ENCODE peak calls at places on chromosomes 7 and 10, in seven cellular contexts. S is adrenal gland, G is HCT116, X is tibial nerve, R is heart right ventricle, J is AG04450, H is left ventricle myocardium inferior. K is an unnamed sample.

GRCh38 chr7:77421273-77421672 is 5.1 kb upstream of the GSAP start:
- DNase-seq in S (no peak), G (no peak), X (no peak), R (no peak), J (no peak), H (no peak), K (no peak)

GRCh38 chr7:45968856-45969536 is 47.9 kb upstream of the IGFBP3 start:
- DNase-seq in S (no peak), G (no peak), X (no peak), R (no peak), J (no peak), H (no peak), K (no peak)

GRCh38 chr10:93894516-93895378 is 969 bp downstream of the SLC35G1 start:
- DNase-seq in S (no peak), G (no peak), X (no peak), R (no peak), J (no peak), H (no peak), K (peak; percentile 13)

GRCh38 chr7:120794100-120794729 is 63.7 kb downstream of the TSPAN12 start:
- DNase-seq in S (no peak), G (no peak), X (no peak), R (no peak), J (no peak), H (no peak), K (peak; percentile 5)

GRCh38 chr10:112361951-112362770 is 11.8 kb upstream of the ACSL5 start:
- DNase-seq in S (peak; percentile 75), G (no peak), X (peak; percentile 57), R (peak; percentile 29), J (no peak), H (peak; percentile 53), K (peak; percentile 41)

GRCh38 chr10:56622335-56622973 is 261.4 kb upstream of the ZWINT start:
- DNase-seq in S (no peak), G (no peak), X (no peak), R (no peak), J (no peak), H (no peak), K (no peak)

GRCh38 chr10:81026597-81026996 is 488.9 kb downstream of the SH2D4B start:
- DNase-seq in S (no peak), G (no peak), X (no peak), R (no peak), J (no peak), H (no peak), K (no peak)

GRCh38 chr10:19762026-19762425 is 54.2 kb upstream of the PLXDC2 start:
- DNase-seq in S (no peak), G (no peak), X (no peak), R (no peak), J (no peak), H (no peak), K (no peak)

GRCh38 chr7:46747869-46748576 is 827.0 kb upstream of the IGFBP3 start:
- DNase-seq in S (no peak), G (no peak), X (no peak), R (no peak), J (no peak), H (no peak), K (no peak)

GRCh38 chr10:31929260-31929985 is 792 bp upstream of the ARHGAP12 start:
- DNase-seq in S (peak; percentile 64), G (no peak), X (peak; percentile 64), R (peak; percentile 45), J (no peak), H (peak; percentile 58), K (peak; percentile 36)

GRCh38 chr7:83415840-83416239 is 233.1 kb downstream of the SEMA3E start:
- DNase-seq in S (no peak), G (no peak), X (no peak), R (no peak), J (no peak), H (no peak), K (peak; percentile 3)

GRCh38 chr7:132451161-132451560 is 125.1 kb downstream of the PLXNA4 start:
- DNase-seq in S (no peak), G (no peak), X (no peak), R (no peak), J (no peak), H (no peak), K (no peak)

GRCh38 chr10:98242823-98243222 is 25.2 kb downstream of the LOXL4 start:
- DNase-seq in S (no peak), G (no peak), X (no peak), R (no peak), J (no peak), H (no peak), K (no peak)

GRCh38 chr7:112370436-112370835 is 79.8 kb upstream of the IFRD1 start:
- DNase-seq in S (peak; percentile 27), G (no peak), X (no peak), R (no peak), J (no peak), H (no peak), K (no peak)

GRCh38 chr10:131996508-131997365 is 15.0 kb upstream of the BNIP3 start:
- DNase-seq in S (no peak), G (no peak), X (no peak), R (peak; percentile 75), J (no peak), H (peak; percentile 63), K (no peak)

GRCh38 chr7:134022512-134022911 is 104.6 kb upstream of the LRGUK start:
- DNase-seq in S (no peak), G (no peak), X (no peak), R (no peak), J (no peak), H (no peak), K (no peak)

GRCh38 chr10:118776960-118777359 is 22.2 kb upstream of the CACUL1 start:
- DNase-seq in S (no peak), G (no peak), X (no peak), R (no peak), J (no peak), H (no peak), K (no peak)

GRCh38 chr7:46942574-46942973 is 639.3 kb downstream of the TNS3 start:
- DNase-seq in S (no peak), G (no peak), X (no peak), R (no peak), J (no peak), H (no peak), K (no peak)

GRCh38 chr10:110207805-110208613 is 604 bp downstream of the MXI1 start:
- DNase-seq in S (peak; percentile 69), G (no peak), X (no peak), R (peak; percentile 40), J (no peak), H (no peak), K (peak; percentile 38)

GRCh38 chr10:16673443-16673842 is 143.8 kb downstream of the RSU1 start:
- DNase-seq in S (no peak), G (no peak), X (no peak), R (no peak), J (no peak), H (no peak), K (no peak)

GRCh38 chr7:17463511-17464085 is 165.1 kb downstream of the AHR start:
- DNase-seq in S (no peak), G (no peak), X (no peak), R (no peak), J (no peak), H (no peak), K (no peak)

GRCh38 chr10:103620357-103620749 is 126.8 kb downstream of the NEURL1 start:
- DNase-seq in S (no peak), G (no peak), X (no peak), R (no peak), J (no peak), H (no peak), K (no peak)

GRCh38 chr10:69901623-69902505 is 100.2 kb downstream of the COL13A1 start:
- DNase-seq in S (peak; percentile 36), G (peak; percentile 28), X (peak; percentile 39), R (no peak), J (peak; percentile 11), H (no peak), K (peak; percentile 78)

DNA sequence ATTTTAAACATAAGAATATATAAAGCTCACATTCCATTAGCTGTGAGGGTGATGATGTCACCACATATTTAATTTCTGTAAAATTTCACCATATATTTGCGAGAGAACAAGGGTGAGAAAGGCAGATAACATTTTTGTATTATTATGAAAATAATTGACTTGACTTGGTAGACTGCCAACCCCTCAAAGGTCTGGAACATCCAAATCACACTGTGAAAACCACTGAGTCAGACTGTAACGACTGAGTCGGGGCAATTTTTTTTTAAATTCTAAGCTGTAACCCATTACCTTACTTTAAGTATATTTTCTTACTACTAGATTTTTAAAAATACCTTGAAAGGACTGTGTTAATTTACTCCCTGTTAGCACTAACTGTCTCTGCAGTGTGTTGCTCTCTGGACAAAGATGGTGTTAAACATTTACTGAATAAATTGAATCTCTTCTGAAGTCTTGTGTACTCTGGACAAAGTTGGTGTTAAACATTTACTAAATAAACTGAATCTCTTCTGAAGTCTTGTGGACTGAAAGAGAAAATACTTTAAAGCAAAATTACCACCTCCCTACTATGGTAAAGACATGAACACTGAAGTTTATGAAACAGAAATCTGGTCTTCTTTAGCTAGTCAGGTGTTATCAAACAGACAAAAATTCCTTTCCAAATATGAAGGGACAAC is 14.1 kb downstream of the PDZD8 start:
- DNase-seq in S (peak; percentile 13), G (no peak), X (no peak), R (no peak), J (no peak), H (no peak), K (no peak)
- H3K27ac ChIP-seq in S (no peak overlapping the region), G (peak overlapping the region; percentile 33), X (no peak overlapping the region), R (no peak overlapping the region), J (no peak overlapping the region), H (no peak overlapping the region), K (no peak overlapping the region)

GRCh38 chr10:75399461-75400162 is 2.0 kb downstream of the ZNF503 start:
- DNase-seq in S (peak; percentile 82), G (no peak), X (peak; percentile 79), R (peak; percentile 87), J (no peak), H (peak; percentile 88), K (peak; percentile 79)
- TF ChIP-seq CTCF in S (peak; percentile 31), G (no peak), X (peak; percentile 71), R (peak; percentile 59), J (peak; percentile 39), H (peak; percentile 83), K (peak; percentile 75)

GRCh38 chr7:124686543-124687161 is 78.9 kb downstream of the GPR37 start:
- DNase-seq in S (no peak), G (no peak), X (no peak), R (no peak), J (no peak), H (no peak), K (no peak)
- H3K27ac ChIP-seq in S (no peak overlapping the region), G (no peak overlapping the region), X (no peak overlapping the region), R (no peak overlapping the region), J (no peak overlapping the region), H (no peak overlapping the region), K (no peak overlapping the region)

GRCh38 chr7:158975526-158976467 is 119.4 kb downstream of the DYNC2I1 start:
- DNase-seq in S (no peak), G (no peak), X (no peak), R (no peak), J (no peak), H (no peak), K (peak; percentile 51)

GRCh38 chr7:158976468-158976848 is 120.1 kb downstream of the DYNC2I1 start:
- DNase-seq in S (no peak), G (no peak), X (no peak), R (no peak), J (no peak), H (no peak), K (no peak)

GRCh38 chr7:158971214-158971613 is 114.9 kb downstream of the DYNC2I1 start:
- DNase-seq in S (no peak), G (no peak), X (no peak), R (no peak), J (no peak), H (no peak), K (no peak)

GRCh38 chr7:158973941-158974785 is 117.8 kb downstream of the DYNC2I1 start:
- DNase-seq in S (no peak), G (no peak), X (no peak), R (no peak), J (no peak), H (no peak), K (no peak)

GRCh38 chr7:158973440-158973839 is 117.1 kb downstream of the DYNC2I1 start:
- DNase-seq in S (peak; percentile 53), G (peak; percentile 64), X (no peak), R (no peak), J (no peak), H (peak; percentile 45), K (peak; percentile 8)
- TF ChIP-seq CTCF in S (peak; percentile 17), G (peak; percentile 59), X (no peak), R (no peak), J (no peak), H (peak; percentile 69), K (no peak)

K was measured in RWPE1.